ENCODE peak calls at places on chromosomes 4 and X, in four cellular contexts. T, D, U and R are unnamed samples.

GRCh38 chr4:115950806-115951205 is 837.4 kb upstream of the NDST4 start:
- DNase-seq in D (no peak), U (no peak), T (no peak), R (no peak)

GRCh38 chr4:150826302-150826701 is 188.8 kb downstream of the LRBA start:
- DNase-seq in U (no peak), T (no peak), D (no peak), R (no peak)

GRCh38 chr4:182101618-182102017 is 141.6 kb upstream of the TENM3 start:
- DNase-seq in T (no peak), U (no peak), D (no peak), R (no peak)

GRCh38 chr4:139629761-139630160 is 35.9 kb upstream of the MGST2 start:
- DNase-seq in T (no peak), U (no peak), D (no peak), R (no peak)

GRCh38 chrX:18146954-18147353 is 73.7 kb downstream of the BEND2 start:
- DNase-seq in D (no peak), T (no peak), U (no peak), R (no peak)

GRCh38 chr4:66252291-66252690 is 582.0 kb upstream of the EPHA5 start:
- DNase-seq in U (no peak), T (no peak), D (no peak), R (no peak)

GRCh38 chr4:159273126-159273438 is 170.2 kb downstream of the RAPGEF2 start:
- DNase-seq in T (no peak), D (no peak), U (no peak), R (no peak)

GRCh38 chr4:144648042-144648441 is 2.1 kb downstream of the HHIP start:
- DNase-seq in U (no peak), T (no peak), D (no peak), R (no peak)

GRCh38 chrX:19824603-19825002 is 62.8 kb downstream of the SH3KBP1 start:
- DNase-seq in T (no peak), U (no peak), D (no peak), R (peak; percentile 88)

GRCh38 chrX:118948270-118948669 is 26.1 kb upstream of the LONRF3 start:
- DNase-seq in D (no peak), T (no peak), U (no peak), R (no peak)

GRCh38 chr4:9919047-9919446 is 102.2 kb downstream of the SLC2A9 start:
- DNase-seq in T (no peak), D (no peak), U (no peak), R (no peak)

GRCh38 chrX:20053537-20053936 is 62.7 kb upstream of the BCLAF3 start:
- DNase-seq in D (no peak), U (no peak), T (no peak), R (no peak)

GRCh38 chr4:23022032-23022431 is 329.3 kb downstream of the GBA3 start:
- DNase-seq in T (peak; percentile 75), D (peak; percentile 76), U (peak; percentile 20), R (peak; percentile 96)

GRCh38 chr4:17544205-17544604 is 29.2 kb downstream of the CLRN2 start:
- DNase-seq in T (no peak), U (no peak), D (peak; percentile 47), R (no peak)

GRCh38 chrX:98357146-98357545 is 1473.4 kb downstream of the RPA4 start:
- DNase-seq in T (no peak), U (no peak), D (no peak), R (no peak)

GRCh38 chr4:173013232-173013932 is 155.2 kb upstream of the GALNT7 start:
- DNase-seq in T (no peak), D (no peak), U (peak; percentile 42), R (no peak)

GRCh38 chr4:182206916-182207315 is 36.3 kb upstream of the TENM3 start:
- DNase-seq in D (no peak), U (no peak), T (no peak), R (no peak)

GRCh38 chr4:157048248-157048647 is 27.7 kb upstream of the GLRB start:
- DNase-seq in U (no peak), T (peak; percentile 83), D (no peak), R (peak; percentile 41)

GRCh38 chr4:186810613-186811150 is 87.0 kb upstream of the FAT1 start:
- DNase-seq in D (no peak), T (no peak), U (no peak), R (no peak)

GRCh38 chr4:186808635-186809018 is 85.0 kb upstream of the FAT1 start:
- DNase-seq in T (peak; percentile 78), D (no peak), U (no peak), R (no peak)

GRCh38 chr4:186807809-186808634 is 84.4 kb upstream of the FAT1 start:
- DNase-seq in U (no peak), D (no peak), T (peak; percentile 85), R (no peak)

GRCh38 chr4:186807131-186807530 is 83.5 kb upstream of the FAT1 start:
- DNase-seq in U (no peak), T (no peak), D (no peak), R (no peak)

DNA sequence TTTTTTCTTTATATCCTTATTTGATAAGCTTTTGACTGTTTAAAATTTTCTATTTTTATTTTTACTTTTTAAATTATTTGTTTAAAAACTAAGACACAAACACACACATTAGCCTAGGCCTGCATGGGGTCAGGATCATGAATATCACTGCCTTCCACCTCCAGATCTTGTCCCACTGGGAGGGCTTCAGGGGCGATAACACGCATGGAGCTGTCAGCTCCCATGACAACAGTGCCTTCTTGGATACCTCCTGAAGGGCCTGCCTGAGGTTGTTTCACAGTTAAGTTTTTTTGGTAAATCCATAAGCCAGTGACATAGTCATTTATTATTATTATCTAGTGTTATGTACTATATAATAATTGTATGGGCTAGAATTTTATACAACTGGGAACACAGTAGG is 85.4 kb upstream of the FAT1 start:
- DNase-seq in T (no peak), D (no peak), U (no peak), R (no peak)
- H3K4me3 ChIP-seq in T (no peak overlapping the region), D (no peak overlapping the region), U (no peak overlapping the region), R (no peak overlapping the region)

GRCh38 chr4:37928896-37929537 is 31.2 kb upstream of the PTTG2 start:
- DNase-seq in D (no peak), T (peak; percentile 29), U (no peak), R (no peak)
- H3K4me3 ChIP-seq in D (no peak overlapping the region), T (no peak overlapping the region), U (no peak overlapping the region), R (no peak overlapping the region)

GRCh38 chr4:168566736-168567135 is 69.9 kb downstream of the PALLD start:
- DNase-seq in U (no peak), D (no peak), T (no peak), R (no peak)

GRCh38 chr4:168573870-168574269 is 77.0 kb downstream of the PALLD start:
- DNase-seq in D (no peak), U (no peak), T (no peak), R (no peak)

GRCh38 chr4:168569066-168569908 is 72.4 kb downstream of the PALLD start:
- DNase-seq in T (no peak), U (no peak), D (no peak), R (no peak)

GRCh38 chr4:168572002-168572401 is 75.2 kb downstream of the PALLD start:
- DNase-seq in D (no peak), U (no peak), T (no peak), R (no peak)

DNA sequence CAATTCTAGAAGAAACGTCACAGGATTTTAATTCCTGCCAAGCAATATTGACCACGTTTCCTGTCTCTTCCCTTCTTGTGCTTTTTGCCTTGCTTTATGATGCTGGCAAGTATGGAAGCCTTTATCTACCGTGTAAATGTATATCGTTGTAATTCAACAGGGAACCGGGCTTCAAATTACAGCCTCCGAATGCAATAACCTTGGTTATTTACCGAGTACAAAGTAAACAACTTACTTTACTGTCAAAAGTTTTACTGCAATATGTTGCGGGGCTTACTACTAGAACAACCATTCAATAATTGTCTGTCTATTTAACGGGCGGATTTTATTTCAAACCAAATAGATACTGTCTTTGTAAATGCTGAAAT is 73.0 kb downstream of the PALLD start:
- DNase-seq in D (no peak), U (no peak), T (no peak), R (no peak)
- H3K4me3 ChIP-seq in D (no peak overlapping the region), U (peak overlapping the region; percentile 15), T (no peak overlapping the region), R (no peak overlapping the region)

GRCh38 chr4:3041192-3042142 is 32.9 kb downstream of the HTT-AS start:
- DNase-seq in D (peak; percentile 43), U (no peak), T (no peak), R (no peak)
- H3K4me3 ChIP-seq in D (no peak overlapping the region), U (no peak overlapping the region), T (peak overlapping the region; percentile 52), R (peak overlapping the region; percentile 45)

GRCh38 chrX:15853586-15854079 is 980 bp downstream of the AP1S2 start:
- DNase-seq in U (no peak), D (no peak), T (no peak), R (no peak)
- H3K4me3 ChIP-seq in U (peak overlapping the region; percentile 82), D (peak overlapping the region; percentile 65), T (peak overlapping the region; percentile 72), R (peak overlapping the region; percentile 79)

GRCh38 chrX:107507093-107507743 is 57.8 kb downstream of the FRMPD3 start:
- DNase-seq in D (no peak), U (no peak), T (no peak), R (no peak)
- H3K4me3 ChIP-seq in D (no peak overlapping the region), U (peak overlapping the region; percentile 33), T (no peak overlapping the region), R (no peak overlapping the region)